ENCODE peak calls at places on chromosomes 11 and 22, in eight cellular contexts. I is OCI-LY7, O is body of pancreas, K is IMR-90, G is SK-N-MC, H is esophagus muscularis mucosa, V is neural progenitor cell, X is A673. J is an unnamed sample.

GRCh38 chr11:14449302-14449714 is 50.3 kb downstream of the COPB1 start:
- DNase-seq in H (no peak), K (no peak), O (no peak), G (no peak), V (no peak), X (peak), I (no peak), J (no peak)

GRCh38 chr22:17267661-17268330 is 48.6 kb upstream of the ADA2 start:
- DNase-seq in K (no peak), I (no peak), V (no peak), G (no peak), X (no peak), O (no peak), H (no peak), J (no peak)

GRCh38 chr11:2526808-2527381 is 82.1 kb downstream of the KCNQ1 start:
- DNase-seq in G (no peak), O (peak), I (peak), V (no peak), K (no peak), X (no peak), H (no peak), J (peak)

GRCh38 chr22:48696371-48696770 is 1131.3 kb downstream of the BRD1 start:
- DNase-seq in G (no peak), X (no peak), O (no peak), I (no peak), K (no peak), H (no peak), V (no peak), J (no peak)

GRCh38 chr11:123580557-123581275 is 73.7 kb downstream of the SCN3B start:
- DNase-seq in H (no peak), G (no peak), K (peak), V (peak), X (peak), O (peak), I (peak), J (peak)

GRCh38 chr22:17232406-17232805 is 13.2 kb upstream of the ADA2 start:
- DNase-seq in V (peak), X (no peak), O (no peak), I (no peak), H (no peak), G (no peak), K (no peak), J (no peak)

GRCh38 chr11:92870241-92870826 is 99.1 kb upstream of the MTNR1B start:
- DNase-seq in I (no peak), V (no peak), H (no peak), K (peak), G (no peak), O (no peak), X (no peak), J (no peak)

GRCh38 chr22:50481440-50482106 is at the start of gene ADM2:
- DNase-seq in K (no peak), O (peak), V (peak), I (peak), G (no peak), X (peak), H (no peak), J (no peak)

GRCh38 chr11:71239581-71239980 is 12.8 kb downstream of the SHANK2 start:
- DNase-seq in O (peak), G (no peak), I (no peak), K (no peak), V (no peak), H (no peak), X (no peak), J (no peak)

GRCh38 chr11:87179621-87180020 is 141.9 kb downstream of the TMEM135 start:
- DNase-seq in X (no peak), H (no peak), G (no peak), V (no peak), K (no peak), I (no peak), O (no peak), J (no peak)

GRCh38 chr11:44939673-44940072 is 11.0 kb downstream of the TP53I11 start:
- DNase-seq in H (no peak), X (peak), G (no peak), O (no peak), I (no peak), K (no peak), V (peak), J (no peak)

GRCh38 chr11:82899957-82900276 is 313 bp downstream of the PRCP start:
- DNase-seq in K (no peak), I (no peak), X (no peak), G (no peak), H (no peak), O (no peak), V (no peak), J (no peak)

GRCh38 chr11:44862546-44863101 is 88.1 kb downstream of the TP53I11 start:
- DNase-seq in G (no peak), K (no peak), X (no peak), I (no peak), V (no peak), H (no peak), O (no peak), J (no peak)

GRCh38 chr11:12270215-12270797 is 107.1 kb upstream of the PARVA start:
- DNase-seq in G (no peak), O (no peak), H (no peak), V (no peak), X (no peak), I (no peak), K (no peak), J (no peak)

GRCh38 chr11:9206496-9206895 is 58.7 kb downstream of the DENND5A start:
- DNase-seq in G (no peak), H (no peak), K (peak), I (no peak), X (no peak), V (no peak), O (no peak), J (no peak)

GRCh38 chr22:48167238-48167637 is 1404.8 kb downstream of the TBC1D22A start:
- DNase-seq in H (no peak), X (peak), V (peak), G (peak), I (peak), K (no peak), O (no peak), J (no peak)

GRCh38 chr11:84780689-84781293 is 846.4 kb downstream of the DLG2 start:
- DNase-seq in K (peak), O (no peak), G (peak), X (peak), H (no peak), I (peak), V (peak), J (no peak)

GRCh38 chr11:120207517-120207916 is 3.3 kb upstream of the OAF start:
- DNase-seq in G (no peak), V (no peak), H (no peak), K (no peak), O (no peak), X (no peak), I (no peak), J (no peak)

GRCh38 chr11:87871071-87871470 is 304.2 kb downstream of the RAB38 start:
- DNase-seq in O (no peak), G (no peak), K (no peak), X (no peak), V (no peak), I (no peak), H (no peak), J (no peak)

GRCh38 chr11:100240051-100240450 is 447.0 kb upstream of the ARHGAP42 start:
- DNase-seq in H (no peak), G (no peak), X (peak), I (no peak), O (no peak), K (no peak), V (no peak), J (no peak)

GRCh38 chr11:129785383-129786111 is 30.1 kb upstream of the TMEM45B start:
- DNase-seq in K (peak), H (no peak), O (no peak), X (peak), V (no peak), I (peak), G (no peak), J (no peak)

GRCh38 chr22:22352376-22352999 is 107.9 kb downstream of the VPREB1 start:
- DNase-seq in O (no peak), H (peak), K (no peak), I (peak), G (no peak), V (no peak), X (no peak), J (no peak)

GRCh38 chr22:30041475-30041874 is 38.8 kb upstream of the HORMAD2 start:
- DNase-seq in K (no peak), O (no peak), V (no peak), X (no peak), G (no peak), H (no peak), I (no peak), J (no peak)

GRCh38 chr11:127670372-127670771 is 669.8 kb upstream of the KIRREL3 start:
- DNase-seq in G (no peak), I (no peak), X (no peak), O (no peak), H (no peak), K (no peak), V (no peak), J (no peak)

GRCh38 chr22:26681395-26681821 is 24.0 kb downstream of the MIAT start:
- DNase-seq in X (peak), H (no peak), O (no peak), V (peak), K (peak), I (no peak), G (no peak), J (peak)

GRCh38 chr11:34354782-34355181 is 3.0 kb downstream of the ABTB2 start:
- DNase-seq in K (peak), X (no peak), V (no peak), G (no peak), H (peak), I (no peak), O (no peak), J (no peak)

GRCh38 chr22:42299586-42300285 is 29.3 kb upstream of the TCF20 start:
- DNase-seq in H (no peak), I (peak), X (peak), G (peak), V (peak), K (no peak), O (no peak), J (no peak)

GRCh38 chr11:16080688-16081388 is 275.5 kb downstream of the SOX6 start:
- DNase-seq in G (no peak), V (no peak), K (peak), H (no peak), X (no peak), O (no peak), I (no peak), J (no peak)

GRCh38 chr11:108117746-108118371 is 3.5 kb upstream of the ACAT1 start:
- DNase-seq in O (no peak), K (peak), X (peak), I (peak), H (no peak), V (peak), G (peak), J (no peak)

GRCh38 chr11:122910775-122911174 is 28.2 kb downstream of the JHY start:
- DNase-seq in V (peak), O (no peak), K (peak), G (no peak), X (peak), I (no peak), H (no peak), J (no peak)

GRCh38 chr11:13324141-13324540 is 46.6 kb downstream of the BMAL1 start:
- DNase-seq in I (no peak), K (no peak), O (no peak), G (no peak), X (no peak), V (no peak), H (no peak), J (no peak)

GRCh38 chr11:117929568-117930207 is 486 bp upstream of the TMPRSS13 start:
- DNase-seq in I (no peak), K (no peak), H (no peak), X (no peak), G (no peak), V (no peak), O (no peak), J (no peak)

GRCh38 chr11:117930208-117930570 is 987 bp upstream of the TMPRSS13 start:
- DNase-seq in X (no peak), G (no peak), K (no peak), V (no peak), H (no peak), I (no peak), O (no peak), J (peak)

GRCh38 chr11:117931331-117931950 is 2.2 kb upstream of the TMPRSS13 start:
- DNase-seq in X (no peak), G (no peak), O (no peak), K (no peak), H (no peak), I (no peak), V (no peak), J (no peak)

GRCh38 chr11:117931971-117932370 is 2.8 kb upstream of the TMPRSS13 start:
- DNase-seq in O (no peak), X (no peak), G (no peak), H (no peak), I (no peak), V (no peak), K (no peak), J (no peak)

DNA sequence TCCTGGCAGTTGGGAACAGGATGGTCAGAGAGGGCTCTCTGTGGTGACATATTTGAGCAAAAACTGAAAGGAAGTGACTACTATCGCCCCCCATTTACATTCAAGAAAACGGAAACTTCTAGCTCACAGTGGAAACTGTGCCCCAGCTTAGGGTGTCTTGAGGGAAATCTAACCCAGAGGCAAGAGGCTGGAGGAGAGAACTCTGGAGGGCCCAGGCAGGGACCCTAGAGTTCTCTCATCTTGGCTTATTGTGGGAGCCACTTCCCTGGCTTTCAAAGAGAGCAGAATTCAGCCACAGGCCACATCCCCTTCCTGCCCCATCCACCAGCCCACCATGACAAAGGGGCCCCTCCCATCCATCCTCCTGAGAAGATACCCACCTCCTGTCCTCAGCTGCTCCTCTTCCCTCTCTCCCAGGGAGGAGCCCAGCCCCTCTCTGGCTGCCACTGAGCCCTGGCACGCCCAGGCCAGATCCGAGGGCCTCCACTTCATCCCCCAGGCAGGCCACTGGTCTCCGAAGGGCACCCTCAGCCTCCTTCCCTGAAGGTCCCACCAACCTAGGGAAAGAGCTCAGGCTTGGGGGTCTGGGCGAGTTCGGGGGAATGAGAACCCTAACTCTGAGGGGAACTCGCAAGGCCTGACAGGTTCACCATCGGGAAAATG is 1.6 kb upstream of the TMPRSS13 start:
- DNase-seq in O (no peak), I (peak), X (no peak), V (no peak), K (no peak), H (no peak), G (no peak), J (no peak)
- H3K27ac ChIP-seq in O (no peak), I (no peak), X (no peak), V (no peak), K (no peak), H (no peak), G (no peak), J (no peak)

DNA sequence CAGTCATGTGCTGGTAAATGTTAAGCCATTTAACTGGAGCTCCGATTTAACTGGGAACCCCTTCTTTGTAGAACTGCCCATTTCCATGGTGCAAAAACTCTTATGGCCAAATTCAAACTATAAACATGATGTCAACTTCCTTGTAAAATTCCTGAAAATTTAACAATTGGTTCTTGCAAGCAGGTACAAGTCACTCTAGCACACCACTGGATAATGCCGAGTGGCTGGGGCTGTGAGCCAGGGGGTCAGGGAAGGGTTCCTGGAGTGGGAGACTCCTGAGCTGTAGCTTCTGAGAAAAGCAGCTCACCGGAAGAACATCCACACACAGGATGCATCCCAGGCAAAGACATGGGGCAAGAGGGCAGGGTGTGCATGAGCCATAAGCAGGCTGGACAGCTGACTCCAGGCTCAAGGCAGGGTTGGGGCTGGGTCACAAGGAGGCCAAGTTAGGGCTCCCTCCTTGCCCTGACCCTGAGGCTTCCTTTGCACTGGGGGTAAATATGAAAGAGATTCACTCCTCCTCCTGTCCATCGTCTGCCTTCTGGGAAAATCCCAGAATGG is 18.2 kb downstream of the P2RY2 start:
- DNase-seq in I (no peak), O (no peak), G (no peak), K (no peak), H (no peak), V (no peak), X (no peak), J (no peak)
- H3K27ac ChIP-seq in I (no peak), O (no peak), G (no peak), K (no peak), H (no peak), V (no peak), X (no peak), J (no peak)

GRCh38 chr22:35328472-35328885 is 28.8 kb downstream of the TOM1 start:
- DNase-seq in X (no peak), G (no peak), I (no peak), K (no peak), V (no peak), H (no peak), O (peak), J (peak)
- H3K27ac ChIP-seq in X (no peak), G (no peak), I (no peak), K (no peak), V (no peak), H (no peak), O (peak), J (no peak)

GRCh38 chr11:612961-613300 is 2.8 kb downstream of the IRF7 start:
- DNase-seq in K (no peak), H (no peak), X (no peak), V (no peak), I (no peak), O (no peak), G (no peak), J (no peak)
- H3K27ac ChIP-seq in K (no peak), H (peak), X (no peak), V (no peak), I (no peak), O (no peak), G (no peak), J (no peak)

J was measured in lung.